ENCODE peak calls at places on chromosome 10, in five cellular contexts. One of them, this sample, is unnamed.
A peak's percentile ranks its signal among the peaks of the same experiment; 100 is the strongest.

GRCh38 chr10:118993214-118993613 is 36.3 kb upstream of the NANOS1 start:
- DNase-seq in lower lobe of right lung: no peak
- DNase-seq in GM10248: no peak
- DNase-seq in B cell: no peak
- DNase-seq in BJ: no peak
- DNase-seq in this sample: no peak

GRCh38 chr10:31142026-31142425 is 110.4 kb upstream of the ZNF438 start:
- DNase-seq in lower lobe of right lung: no peak
- DNase-seq in GM10248: no peak
- DNase-seq in B cell: no peak
- DNase-seq in BJ: no peak
- DNase-seq in this sample: no peak

GRCh38 chr10:114265392-114266053 is 26.5 kb downstream of the VWA2 start:
- DNase-seq in lower lobe of right lung: no peak
- DNase-seq in GM10248: no peak
- DNase-seq in B cell: peak; percentile 21
- DNase-seq in BJ: no peak
- DNase-seq in this sample: no peak

GRCh38 chr10:11106621-11107374 is 89.1 kb downstream of the CELF2 start:
- DNase-seq in lower lobe of right lung: no peak
- DNase-seq in GM10248: peak; percentile 20
- DNase-seq in B cell: no peak
- DNase-seq in BJ: no peak
- DNase-seq in this sample: peak; percentile 34

GRCh38 chr10:61821153-61821552 is 80.3 kb upstream of the ARID5B start:
- DNase-seq in lower lobe of right lung: no peak
- DNase-seq in GM10248: no peak
- DNase-seq in B cell: no peak
- DNase-seq in BJ: no peak
- DNase-seq in this sample: no peak

GRCh38 chr10:133207627-133208026 is 22.4 kb upstream of the UTF1 start:
- DNase-seq in lower lobe of right lung: no peak
- DNase-seq in GM10248: no peak
- DNase-seq in B cell: no peak
- DNase-seq in BJ: no peak
- DNase-seq in this sample: no peak

GRCh38 chr10:102492983-102493382 is 9.5 kb downstream of the ACTR1A start:
- DNase-seq in lower lobe of right lung: no peak
- DNase-seq in GM10248: no peak
- DNase-seq in B cell: no peak
- DNase-seq in BJ: no peak
- DNase-seq in this sample: no peak

GRCh38 chr10:116104210-116104932 is 168.6 kb downstream of the GFRA1 start:
- DNase-seq in lower lobe of right lung: no peak
- DNase-seq in GM10248: no peak
- DNase-seq in B cell: no peak
- DNase-seq in BJ: no peak
- DNase-seq in this sample: no peak

GRCh38 chr10:327889-328809 is 192.9 kb downstream of the ZMYND11 start:
- DNase-seq in lower lobe of right lung: no peak
- DNase-seq in GM10248: no peak
- DNase-seq in B cell: no peak
- DNase-seq in BJ: no peak
- DNase-seq in this sample: no peak

GRCh38 chr10:125448596-125448995 is 234.4 kb downstream of the TEX36 start:
- DNase-seq in lower lobe of right lung: no peak
- DNase-seq in GM10248: no peak
- DNase-seq in B cell: no peak
- DNase-seq in BJ: no peak
- DNase-seq in this sample: no peak

GRCh38 chr10:37434091-37434490 is 308.7 kb downstream of the ANKRD30A start:
- DNase-seq in lower lobe of right lung: no peak
- DNase-seq in GM10248: no peak
- DNase-seq in B cell: no peak
- DNase-seq in BJ: no peak
- DNase-seq in this sample: no peak

GRCh38 chr10:79017882-79018550 is 50.8 kb upstream of the ZMIZ1 start:
- DNase-seq in lower lobe of right lung: peak; percentile 20
- DNase-seq in GM10248: no peak
- DNase-seq in B cell: no peak
- DNase-seq in BJ: no peak
- DNase-seq in this sample: no peak

GRCh38 chr10:10826125-10826524 is 191.5 kb upstream of the CELF2 start:
- DNase-seq in lower lobe of right lung: no peak
- DNase-seq in GM10248: no peak
- DNase-seq in B cell: no peak
- DNase-seq in BJ: peak; percentile 56
- DNase-seq in this sample: no peak

GRCh38 chr10:116158036-116158435 is 115.0 kb downstream of the GFRA1 start:
- DNase-seq in lower lobe of right lung: no peak
- DNase-seq in GM10248: no peak
- DNase-seq in B cell: no peak
- DNase-seq in BJ: no peak
- DNase-seq in this sample: no peak

GRCh38 chr10:47060993-47061500 is 149.8 kb downstream of the PTPN20 start:
- DNase-seq in lower lobe of right lung: no peak
- DNase-seq in GM10248: no peak
- DNase-seq in B cell: no peak
- DNase-seq in BJ: no peak
- DNase-seq in this sample: no peak

GRCh38 chr10:89122431-89123066 is 84.6 kb downstream of the CH25H start:
- DNase-seq in lower lobe of right lung: no peak
- DNase-seq in GM10248: no peak
- DNase-seq in B cell: no peak
- DNase-seq in BJ: no peak
- DNase-seq in this sample: no peak

GRCh38 chr10:6721480-6721879 is 141.4 kb upstream of the PRKCQ start:
- DNase-seq in lower lobe of right lung: no peak
- DNase-seq in GM10248: no peak
- DNase-seq in B cell: no peak
- DNase-seq in BJ: peak; percentile 93
- DNase-seq in this sample: no peak

GRCh38 chr10:46226232-46226631 is 60.6 kb upstream of the ANTXRL start:
- DNase-seq in lower lobe of right lung: no peak
- DNase-seq in GM10248: no peak
- DNase-seq in B cell: peak; percentile 32
- DNase-seq in BJ: no peak
- DNase-seq in this sample: no peak

GRCh38 chr10:59709472-59710125 is at the start of gene SLC16A9:
- DNase-seq in lower lobe of right lung: peak; percentile 54
- DNase-seq in GM10248: peak; percentile 84
- DNase-seq in B cell: no peak
- DNase-seq in BJ: no peak
- DNase-seq in this sample: peak; percentile 87

GRCh38 chr10:126110434-126110833 is 214.1 kb downstream of the FANK1 start:
- DNase-seq in lower lobe of right lung: no peak
- DNase-seq in GM10248: no peak
- DNase-seq in B cell: no peak
- DNase-seq in BJ: no peak
- DNase-seq in this sample: no peak

GRCh38 chr10:5840314-5841307 is 27.4 kb upstream of the GDI2 start:
- DNase-seq in lower lobe of right lung: no peak
- DNase-seq in GM10248: peak; percentile 83
- DNase-seq in B cell: peak; percentile 96
- DNase-seq in BJ: no peak
- DNase-seq in this sample: peak; percentile 85

GRCh38 chr10:12690525-12691139 is 310.9 kb downstream of the CCDC3 start:
- DNase-seq in lower lobe of right lung: no peak
- DNase-seq in GM10248: no peak
- DNase-seq in B cell: no peak
- DNase-seq in BJ: no peak
- DNase-seq in this sample: no peak

GRCh38 chr10:7192831-7193348 is 217.9 kb downstream of the SFMBT2 start:
- DNase-seq in lower lobe of right lung: no peak
- DNase-seq in GM10248: no peak
- DNase-seq in B cell: peak; percentile 47
- DNase-seq in BJ: no peak
- DNase-seq in this sample: no peak

GRCh38 chr10:94403823-94404228 is 1.5 kb downstream of the TBC1D12 start:
- DNase-seq in lower lobe of right lung: no peak
- DNase-seq in GM10248: no peak
- DNase-seq in B cell: no peak
- DNase-seq in BJ: no peak
- DNase-seq in this sample: no peak

GRCh38 chr10:1368772-1369171 is 312.6 kb downstream of the WDR37 start:
- DNase-seq in lower lobe of right lung: no peak
- DNase-seq in GM10248: peak; percentile 66
- DNase-seq in B cell: no peak
- DNase-seq in BJ: no peak
- DNase-seq in this sample: peak; percentile 73

GRCh38 chr10:74008212-74008731 is 10.4 kb downstream of the VCL start:
- DNase-seq in lower lobe of right lung: no peak
- DNase-seq in GM10248: peak; percentile 50
- DNase-seq in B cell: no peak
- DNase-seq in BJ: peak; percentile 91
- DNase-seq in this sample: peak; percentile 65

GRCh38 chr10:113056468-113057021 is 106.5 kb downstream of the TCF7L2 start:
- DNase-seq in lower lobe of right lung: no peak
- DNase-seq in GM10248: no peak
- DNase-seq in B cell: no peak
- DNase-seq in BJ: no peak
- DNase-seq in this sample: no peak

GRCh38 chr10:93149761-93150160 is 76.1 kb downstream of the CYP26A1 start:
- DNase-seq in lower lobe of right lung: no peak
- DNase-seq in GM10248: no peak
- DNase-seq in B cell: no peak
- DNase-seq in BJ: no peak
- DNase-seq in this sample: no peak

GRCh38 chr10:16183989-16184643 is 252.7 kb upstream of the PTER start:
- DNase-seq in lower lobe of right lung: no peak
- DNase-seq in GM10248: no peak
- DNase-seq in B cell: no peak
- DNase-seq in BJ: no peak
- DNase-seq in this sample: no peak

GRCh38 chr10:122149138-122149606 is 121.9 kb upstream of the BTBD16 start:
- DNase-seq in lower lobe of right lung: no peak
- DNase-seq in GM10248: no peak
- DNase-seq in B cell: no peak
- DNase-seq in BJ: no peak
- DNase-seq in this sample: no peak

GRCh38 chr10:17062493-17063487 is 66.8 kb downstream of the CUBN start:
- DNase-seq in lower lobe of right lung: no peak
- DNase-seq in GM10248: no peak
- DNase-seq in B cell: no peak
- DNase-seq in BJ: peak; percentile 73
- DNase-seq in this sample: no peak

GRCh38 chr10:13712799-13713581 is 126.2 kb downstream of the PRPF18 start:
- DNase-seq in lower lobe of right lung: peak; percentile 83
- DNase-seq in GM10248: peak; percentile 74
- DNase-seq in B cell: peak; percentile 76
- DNase-seq in BJ: peak; percentile 90
- DNase-seq in this sample: peak; percentile 79

GRCh38 chr10:104622598-104623209 is 18.4 kb upstream of the SORCS3 start:
- DNase-seq in lower lobe of right lung: no peak
- DNase-seq in GM10248: no peak
- DNase-seq in B cell: no peak
- DNase-seq in BJ: no peak
- DNase-seq in this sample: no peak
- TF ChIP-seq CTCF in lower lobe of right lung: peak; percentile 18
- TF ChIP-seq CTCF in GM10248: peak; percentile 28
- TF ChIP-seq CTCF in B cell: no peak
- TF ChIP-seq CTCF in BJ: peak; percentile 48
- TF ChIP-seq CTCF in this sample: no peak

GRCh38 chr10:75191821-75192568 is 18.6 kb upstream of the VDAC2 start:
- DNase-seq in lower lobe of right lung: peak; percentile 54
- DNase-seq in GM10248: no peak
- DNase-seq in B cell: no peak
- DNase-seq in BJ: peak; percentile 77
- DNase-seq in this sample: no peak
- TF ChIP-seq CTCF in lower lobe of right lung: peak; percentile 6
- TF ChIP-seq CTCF in GM10248: no peak
- TF ChIP-seq CTCF in B cell: no peak
- TF ChIP-seq CTCF in BJ: peak; percentile 27
- TF ChIP-seq CTCF in this sample: no peak

GRCh38 chr10:35635576-35635975 is 6.5 kb downstream of the FZD8 start:
- DNase-seq in lower lobe of right lung: no peak
- DNase-seq in GM10248: peak; percentile 58
- DNase-seq in B cell: peak; percentile 70
- DNase-seq in BJ: no peak
- DNase-seq in this sample: peak; percentile 60

GRCh38 chr10:35633006-35633980 is 8.8 kb downstream of the FZD8 start:
- DNase-seq in lower lobe of right lung: no peak
- DNase-seq in GM10248: no peak
- DNase-seq in B cell: no peak
- DNase-seq in BJ: no peak
- DNase-seq in this sample: no peak

GRCh38 chr10:35626971-35627507 is 15.1 kb downstream of the FZD8 start:
- DNase-seq in lower lobe of right lung: no peak
- DNase-seq in GM10248: no peak
- DNase-seq in B cell: no peak
- DNase-seq in BJ: no peak
- DNase-seq in this sample: no peak

GRCh38 chr10:35632027-35632426 is 10.1 kb downstream of the FZD8 start:
- DNase-seq in lower lobe of right lung: no peak
- DNase-seq in GM10248: no peak
- DNase-seq in B cell: no peak
- DNase-seq in BJ: no peak
- DNase-seq in this sample: no peak

GRCh38 chr10:35631404-35631803 is 10.7 kb downstream of the FZD8 start:
- DNase-seq in lower lobe of right lung: no peak
- DNase-seq in GM10248: no peak
- DNase-seq in B cell: no peak
- DNase-seq in BJ: no peak
- DNase-seq in this sample: no peak
- TF ChIP-seq CTCF in lower lobe of right lung: no peak
- TF ChIP-seq CTCF in GM10248: no peak
- TF ChIP-seq CTCF in B cell: no peak
- TF ChIP-seq CTCF in BJ: no peak
- TF ChIP-seq CTCF in this sample: no peak

DNA sequence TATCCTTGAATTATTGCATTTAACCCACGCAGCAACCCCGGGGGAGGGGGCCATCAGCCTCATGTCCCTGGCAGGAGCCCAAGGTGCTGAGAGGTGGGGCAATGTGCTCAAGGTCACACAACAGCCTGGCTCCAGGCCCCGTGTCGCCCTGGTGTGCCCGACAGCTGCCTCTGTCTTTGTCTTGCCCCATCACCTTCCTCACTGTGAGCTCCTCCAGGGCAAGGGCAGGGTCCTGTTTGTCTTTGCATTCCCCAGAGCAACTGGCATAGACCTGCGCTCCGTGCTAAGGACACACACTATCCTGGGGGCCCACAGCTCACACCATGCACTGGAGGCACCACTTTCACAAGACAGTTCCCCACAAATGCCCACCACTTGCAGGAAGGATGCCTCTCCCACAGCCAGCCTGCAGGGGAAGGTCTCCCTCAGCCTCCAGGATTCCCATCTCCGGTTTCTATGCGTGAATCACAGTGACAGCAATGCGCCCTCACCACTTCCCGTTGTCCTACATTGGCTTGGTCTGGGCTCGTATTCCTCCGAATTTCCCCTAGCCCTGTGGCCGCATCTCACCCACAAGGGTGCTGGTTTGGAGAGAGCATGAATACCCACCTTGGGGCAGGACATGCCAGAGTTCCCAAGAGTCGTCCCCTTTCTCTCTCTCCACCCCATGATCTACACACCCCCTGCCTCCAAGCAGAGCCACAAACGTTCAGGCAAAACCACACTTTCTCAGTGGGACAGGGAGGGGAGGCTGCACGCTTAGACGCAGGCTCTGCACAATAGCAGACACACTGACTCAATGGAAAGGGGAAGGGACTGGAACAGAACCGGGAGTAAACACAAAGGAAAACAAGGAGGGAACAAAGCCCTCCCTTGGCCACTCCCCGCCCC is 10.3 kb downstream of the ITPRIP start:
- DNase-seq in lower lobe of right lung: peak; percentile 57
- DNase-seq in GM10248: no peak
- DNase-seq in B cell: no peak
- DNase-seq in BJ: peak; percentile 49
- DNase-seq in this sample: no peak
- TF ChIP-seq CTCF in lower lobe of right lung: no peak
- TF ChIP-seq CTCF in GM10248: no peak
- TF ChIP-seq CTCF in B cell: no peak
- TF ChIP-seq CTCF in BJ: peak; percentile 50
- TF ChIP-seq CTCF in this sample: no peak